ENCODE peak calls at places on chromosome 5, in nine cellular contexts. B is HCT116, X is HL-60, V is Panc1, Q is HepG2, N is GM23338, Y is SK-N-SH, Z is K562, E is GM12878. A is an unnamed sample.

GRCh38 chr5:172771439-172772111 is 580 bp upstream of the DUSP1 start:
- DNase-seq in Q (no peak), X (no peak), Y (no peak), E (no peak), Z (peak), B (no peak), N (no peak), V (no peak), A (no peak)

GRCh38 chr5:57891443-57891842 is 408.8 kb upstream of the ACTBL2 start:
- DNase-seq in Q (no peak), B (no peak), X (no peak), E (no peak), Y (no peak), V (no peak), N (peak), Z (no peak), A (no peak)

GRCh38 chr5:143041972-143042770 is 272.0 kb downstream of the ARHGAP26 start:
- DNase-seq in E (no peak), Y (no peak), Z (no peak), N (no peak), Q (no peak), B (no peak), V (no peak), X (no peak), A (no peak)

GRCh38 chr5:138275895-138276294 is 1.5 kb upstream of the GFRA3 start:
- DNase-seq in Z (no peak), N (no peak), Q (no peak), Y (no peak), X (no peak), E (no peak), B (no peak), V (no peak), A (no peak)

GRCh38 chr5:168312606-168313297 is 21.3 kb downstream of the WWC1 start:
- DNase-seq in E (no peak), Y (no peak), B (no peak), Z (no peak), V (no peak), Q (no peak), X (no peak), N (no peak), A (no peak)

GRCh38 chr5:57676228-57677098 is 193.9 kb upstream of the ACTBL2 start:
- DNase-seq in X (no peak), Q (peak), Z (no peak), B (no peak), N (no peak), V (no peak), Y (peak), E (no peak), A (no peak)

GRCh38 chr5:40494631-40495030 is 185.1 kb upstream of the PTGER4 start:
- DNase-seq in Z (no peak), N (no peak), Y (no peak), B (no peak), Q (no peak), E (no peak), X (no peak), V (no peak), A (no peak)

GRCh38 chr5:73183491-73183891 is 10.5 kb downstream of the TMEM174 start:
- DNase-seq in N (no peak), E (no peak), Y (no peak), X (no peak), Q (no peak), Z (no peak), V (no peak), B (no peak), A (no peak)

GRCh38 chr5:124729687-124730359 is 16.6 kb downstream of the ZNF608 start:
- DNase-seq in E (no peak), X (no peak), B (no peak), Z (no peak), Q (no peak), Y (no peak), N (no peak), V (no peak), A (no peak)

GRCh38 chr5:41118177-41118576 is 47.0 kb upstream of the MROH2B start:
- DNase-seq in Z (no peak), Y (no peak), E (no peak), N (peak), B (no peak), X (no peak), V (no peak), Q (no peak), A (no peak)

GRCh38 chr5:66440202-66440680 is 156.0 kb upstream of the MAST4 start:
- DNase-seq in E (no peak), Y (no peak), Z (no peak), X (no peak), N (no peak), V (no peak), B (no peak), Q (no peak), A (no peak)

GRCh38 chr5:93604119-93604963 is 21.3 kb downstream of the NR2F1 start:
- DNase-seq in E (no peak), Q (no peak), Z (no peak), Y (peak), X (no peak), B (no peak), N (peak), V (no peak), A (no peak)

GRCh38 chr5:160262665-160263064 is 33.4 kb downstream of the FABP6 start:
- DNase-seq in Z (peak), Q (no peak), X (peak), V (no peak), E (no peak), Y (peak), B (no peak), N (no peak), A (no peak)

GRCh38 chr5:160262151-160262550 is 32.8 kb downstream of the FABP6 start:
- DNase-seq in V (no peak), X (no peak), Z (no peak), Y (peak), B (no peak), N (peak), Q (peak), E (no peak), A (no peak)

GRCh38 chr5:160260006-160260775 is 30.9 kb downstream of the FABP6 start:
- DNase-seq in N (no peak), Y (no peak), Z (no peak), X (no peak), B (no peak), E (no peak), Q (no peak), V (no peak), A (no peak)

GRCh38 chr5:160259341-160259740 is 30.0 kb downstream of the FABP6 start:
- DNase-seq in X (no peak), Z (no peak), E (no peak), B (no peak), Y (no peak), Q (no peak), V (no peak), N (no peak), A (no peak)

GRCh38 chr5:160260881-160261815 is 31.8 kb downstream of the FABP6 start:
- DNase-seq in V (no peak), Q (peak), Y (no peak), X (peak), B (no peak), E (no peak), N (no peak), Z (peak), A (peak)
- H3K27ac ChIP-seq in V (no peak), Q (no peak), Y (peak), X (no peak), B (no peak), E (no peak), N (no peak), Z (peak), A (no peak)

GRCh38 chr5:42638972-42639371 is 117.6 kb upstream of the CCDC152 start:
- DNase-seq in Q (no peak), Y (no peak), E (no peak), N (no peak), X (no peak), Z (no peak), B (no peak), V (no peak), A (no peak)
- TF ChIP-seq REST in Q (no peak), Y (no peak), E (no peak), N (no peak), X (no peak), Z (no peak), B (no peak), V (no peak), A (no peak)

GRCh38 chr5:155200608-155201007 is 187.1 kb downstream of the KIF4B start:
- DNase-seq in Y (no peak), B (no peak), Q (no peak), V (no peak), Z (no peak), X (no peak), N (no peak), E (no peak), A (no peak)
- H3K27ac ChIP-seq in Y (no peak), B (no peak), Q (no peak), V (no peak), Z (no peak), X (no peak), N (no peak), E (no peak), A (no peak)

DNA sequence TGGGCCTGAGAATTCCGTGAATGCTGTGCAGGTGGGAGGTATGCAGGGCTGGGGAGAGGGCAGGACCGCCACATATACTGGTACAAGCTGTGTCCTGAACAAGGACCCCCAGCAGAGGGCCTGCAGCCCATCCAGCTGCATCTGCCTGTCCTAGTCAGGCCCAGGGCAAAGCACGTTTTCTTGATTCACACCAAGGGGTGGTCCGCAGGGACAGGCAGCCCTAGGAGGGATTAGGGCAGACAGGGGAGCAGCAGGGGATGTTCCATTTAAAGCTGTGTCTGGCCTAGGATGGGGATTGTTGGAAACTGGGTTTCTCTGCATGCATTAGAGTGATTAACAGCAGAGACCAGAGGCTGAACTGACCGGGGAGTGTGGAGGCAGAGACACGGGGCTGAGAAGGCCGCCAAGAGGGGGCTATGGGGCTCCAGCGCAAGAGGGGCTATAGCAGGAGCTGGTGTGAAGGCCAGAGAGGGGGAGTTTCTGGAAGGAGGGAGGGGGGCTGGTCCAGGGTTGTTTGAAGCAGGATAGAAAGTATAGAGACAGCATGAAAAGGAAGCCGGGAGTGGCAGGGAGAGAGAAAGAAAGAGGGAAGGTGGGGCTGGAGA is 2.7 kb downstream of the GRM6 start:
- DNase-seq in V (no peak), Y (no peak), E (no peak), B (no peak), N (no peak), Q (no peak), Z (no peak), X (no peak), A (no peak)
- TF ChIP-seq REST in V (no peak), Y (no peak), E (no peak), B (no peak), N (no peak), Q (no peak), Z (no peak), X (no peak), A (no peak)

GRCh38 chr5:59466271-59466670 is 427.3 kb downstream of the PDE4D start:
- DNase-seq in X (no peak), B (no peak), E (no peak), N (peak), V (no peak), Z (no peak), Y (no peak), Q (no peak), A (no peak)
- H3K27ac ChIP-seq in X (no peak), B (no peak), E (no peak), N (no peak), V (no peak), Z (no peak), Y (peak), Q (no peak), A (peak)

DNA sequence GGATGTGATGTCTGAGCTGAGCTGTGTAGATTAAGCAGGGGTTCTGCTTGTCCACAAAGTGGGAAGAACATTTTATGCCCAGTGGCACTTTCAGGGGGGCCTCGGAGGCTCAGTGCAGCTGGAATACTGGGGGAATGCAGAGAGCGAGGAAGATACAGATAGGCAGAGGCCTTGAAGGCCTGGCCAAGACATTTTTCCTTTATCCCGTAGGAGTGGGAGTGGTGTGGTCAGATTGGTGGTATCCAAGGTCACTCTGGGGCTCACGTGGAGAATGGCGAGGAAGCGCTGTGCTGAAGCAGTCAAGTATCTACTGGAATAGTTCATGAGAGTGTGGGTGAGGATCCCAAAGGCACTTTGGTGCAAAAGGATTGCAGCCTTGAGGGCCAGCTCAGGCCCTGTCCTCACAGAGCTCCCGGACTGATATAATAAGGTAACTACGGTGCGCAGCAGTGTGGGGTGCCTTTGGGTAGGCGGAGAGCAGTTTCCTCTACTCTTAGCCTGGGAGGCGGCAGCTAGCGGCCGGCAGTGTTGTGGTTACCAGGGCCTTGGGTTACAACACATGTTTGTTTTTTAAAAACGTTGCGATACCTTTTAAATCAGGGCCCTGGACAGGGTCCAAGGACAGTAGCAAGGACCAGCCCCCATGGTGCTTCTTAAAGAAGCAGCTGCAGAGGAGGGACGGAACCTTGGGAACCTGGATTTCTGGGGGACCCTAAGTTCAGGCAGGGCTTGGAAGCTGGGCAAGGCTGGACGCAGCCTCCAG is 10.8 kb upstream of the CCDC69 start:
- DNase-seq in B (no peak), Y (no peak), Z (no peak), Q (peak), E (no peak), V (no peak), N (no peak), X (no peak), A (peak)
- TF ChIP-seq REST in B (no peak), Y (no peak), Z (no peak), Q (peak), E (no peak), V (no peak), N (no peak), X (no peak), A (no peak)

GRCh38 chr5:34583167-34583566 is 73.0 kb upstream of the RAI14 start:
- DNase-seq in Y (no peak), Z (no peak), X (no peak), V (no peak), Q (no peak), N (no peak), E (no peak), B (no peak), A (no peak)

GRCh38 chr5:34585601-34586104 is 70.5 kb upstream of the RAI14 start:
- DNase-seq in X (no peak), Q (peak), Z (no peak), Y (no peak), B (no peak), N (no peak), E (no peak), V (peak), A (peak)

GRCh38 chr5:34587355-34588241 is 68.5 kb upstream of the RAI14 start:
- DNase-seq in Y (no peak), Z (peak), B (no peak), E (peak), X (no peak), Q (peak), V (peak), N (no peak), A (peak)

GRCh38 chr5:34584165-34584564 is 72.0 kb upstream of the RAI14 start:
- DNase-seq in Z (no peak), Q (no peak), Y (no peak), E (no peak), V (no peak), B (no peak), N (no peak), X (no peak), A (no peak)

DNA sequence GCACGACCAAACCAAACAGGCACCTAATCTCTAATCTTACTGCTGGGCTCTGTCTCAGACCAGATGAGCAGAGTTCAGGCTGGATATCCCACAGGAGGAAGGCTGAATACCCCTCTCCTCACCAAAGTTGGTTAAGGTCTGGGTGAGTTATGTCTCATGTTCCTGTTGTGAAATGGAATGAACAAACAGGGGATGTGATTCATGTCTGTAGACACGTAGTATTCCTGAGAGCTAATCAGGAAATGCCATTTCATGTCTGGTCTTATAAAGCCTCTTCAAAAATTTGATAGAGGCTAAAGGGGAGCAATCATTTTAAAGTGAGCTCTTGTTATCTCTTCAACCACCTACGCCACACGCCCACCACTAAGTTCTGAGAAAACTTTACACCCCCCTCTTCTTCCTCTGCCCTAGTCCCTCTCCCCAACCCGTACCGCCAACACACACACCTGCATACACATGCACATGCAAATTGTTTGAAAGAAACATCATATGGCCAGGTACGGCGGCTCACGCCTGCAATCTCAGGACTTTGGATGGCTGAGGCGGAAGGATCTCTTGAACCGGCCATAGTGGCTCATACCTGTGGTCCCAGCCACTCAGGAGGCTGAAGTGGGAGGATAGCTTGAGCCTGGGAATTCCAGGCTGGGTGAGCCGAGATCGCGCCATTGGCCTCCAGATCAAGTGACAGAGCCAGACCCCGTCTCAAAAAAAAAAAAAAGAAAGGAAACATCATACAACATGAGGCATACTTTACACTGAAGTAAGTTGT is 69.8 kb upstream of the RAI14 start:
- DNase-seq in Y (no peak), V (peak), X (no peak), Z (peak), B (no peak), Q (peak), E (no peak), N (no peak), A (peak)
- H3K27ac ChIP-seq in Y (peak), V (no peak), X (no peak), Z (peak), B (no peak), Q (peak), E (peak), N (no peak), A (peak)

A was measured in A549.